ENCODE peak calls at places on chromosomes 13 and 19, in seven cellular contexts. E is fibroblast of the conjunctiva; S is GM04504; X is cerebellar cortex; R is Caco-2; G is kidney glomerular epithelial cell; M is activated naive CD8-positive, alpha-beta T cell treated with anti-CD3 and anti-CD28 coated beads, Interleukin-2, amount 50 U/mL, for 24 hours. N is an unnamed sample.

GRCh38 chr13:113956571-113956970 is 17.3 kb downstream of the C13orf46 start:
- DNase-seq in X (no peak), S (no peak), M (no peak), E (no peak), R (no peak), G (no peak), N (no peak)

GRCh38 chr13:105144020-105144419 is 1391.4 kb downstream of the EFNB2 start:
- DNase-seq in E (no peak), M (no peak), S (no peak), X (no peak), R (no peak), G (no peak), N (no peak)

GRCh38 chr13:79227418-79227817 is 178.6 kb downstream of the RBM26 start:
- DNase-seq in X (no peak), R (no peak), G (no peak), E (no peak), M (no peak), S (no peak), N (peak)

GRCh38 chr19:23002690-23003422 is at the start of gene ZNF728:
- DNase-seq in S (no peak), G (no peak), M (no peak), R (no peak), X (peak), E (no peak), N (peak)

GRCh38 chr19:16715613-16716012 is 4.0 kb upstream of the NWD1 start:
- DNase-seq in E (no peak), R (no peak), M (no peak), S (no peak), G (no peak), X (no peak), N (no peak)

GRCh38 chr19:47826800-47827199 is 5.1 kb downstream of the CRX start:
- DNase-seq in S (no peak), G (no peak), R (no peak), M (no peak), X (no peak), E (no peak), N (no peak)

GRCh38 chr13:40402931-40403412 is 263.5 kb downstream of the FOXO1 start:
- DNase-seq in E (peak), G (peak), S (no peak), R (peak), M (no peak), X (no peak), N (no peak)

GRCh38 chr19:58307736-58308135 is 2.6 kb downstream of the ERVK3-1 start:
- DNase-seq in X (no peak), R (no peak), G (no peak), S (no peak), M (no peak), E (no peak), N (no peak)

GRCh38 chr19:9917322-9917721 is 19.0 kb downstream of the OLFM2 start:
- DNase-seq in E (no peak), G (peak), X (peak), M (no peak), R (peak), S (no peak), N (no peak)

GRCh38 chr19:20365146-20365545 is 198.1 kb downstream of the ZNF486 start:
- DNase-seq in M (no peak), E (no peak), G (no peak), X (no peak), S (no peak), R (no peak), N (no peak)

GRCh38 chr13:46168341-46168740 is 13.6 kb downstream of the LCP1 start:
- DNase-seq in S (no peak), E (no peak), X (no peak), G (peak), R (no peak), M (peak), N (no peak)

GRCh38 chr19:40005670-40006272 is 8.9 kb downstream of the ZNF546 start:
- DNase-seq in R (no peak), X (no peak), S (no peak), E (no peak), G (no peak), M (no peak), N (no peak)

GRCh38 chr19:9885077-9885552 is 50.0 kb downstream of the PIN1 start:
- DNase-seq in X (peak), R (no peak), M (no peak), G (no peak), S (peak), E (peak), N (no peak)

N was measured in GM13976.